ENCODE peak calls at places on chromosomes 5 and 9, in four cellular contexts. One of them, this sample, is unnamed.

GRCh38 chr9:19642256-19642655 is 146.6 kb downstream of the SLC24A2 start:
- DNase-seq in cardiac muscle cell: peak; percentile 11
- DNase-seq in AG04450: no peak
- DNase-seq in dorsolateral prefrontal cortex: peak; percentile 74
- DNase-seq in this sample: no peak

GRCh38 chr9:10674586-10674985 is 61.8 kb upstream of the PTPRD start:
- DNase-seq in cardiac muscle cell: no peak
- DNase-seq in AG04450: no peak
- DNase-seq in dorsolateral prefrontal cortex: no peak
- DNase-seq in this sample: no peak

GRCh38 chr5:124411089-124411488 is 335.4 kb downstream of the ZNF608 start:
- DNase-seq in cardiac muscle cell: peak; percentile 23
- DNase-seq in AG04450: no peak
- DNase-seq in dorsolateral prefrontal cortex: no peak
- DNase-seq in this sample: no peak

GRCh38 chr5:8585230-8586018 is 716.5 kb downstream of the MTRR start:
- DNase-seq in cardiac muscle cell: no peak
- DNase-seq in AG04450: no peak
- DNase-seq in dorsolateral prefrontal cortex: no peak
- DNase-seq in this sample: no peak

GRCh38 chr5:73818357-73818756 is 192.4 kb downstream of the ARHGEF28 start:
- DNase-seq in cardiac muscle cell: peak; percentile 8
- DNase-seq in AG04450: peak; percentile 47
- DNase-seq in dorsolateral prefrontal cortex: no peak
- DNase-seq in this sample: peak; percentile 69

GRCh38 chr5:79171846-79172245 is 60.2 kb downstream of the BHMT start:
- DNase-seq in cardiac muscle cell: no peak
- DNase-seq in AG04450: no peak
- DNase-seq in dorsolateral prefrontal cortex: no peak
- DNase-seq in this sample: no peak

GRCh38 chr9:116499986-116500871 is 186.9 kb upstream of the TRIM32 start:
- DNase-seq in cardiac muscle cell: peak; percentile 81
- DNase-seq in AG04450: peak; percentile 23
- DNase-seq in dorsolateral prefrontal cortex: no peak
- DNase-seq in this sample: peak; percentile 46

GRCh38 chr5:14250778-14251711 is 107.9 kb downstream of the TRIO start:
- DNase-seq in cardiac muscle cell: no peak
- DNase-seq in AG04450: no peak
- DNase-seq in dorsolateral prefrontal cortex: no peak
- DNase-seq in this sample: no peak

GRCh38 chr5:66877843-66878242 is 281.6 kb downstream of the MAST4 start:
- DNase-seq in cardiac muscle cell: peak; percentile 31
- DNase-seq in AG04450: no peak
- DNase-seq in dorsolateral prefrontal cortex: no peak
- DNase-seq in this sample: peak; percentile 14

GRCh38 chr5:57749396-57749795 is 266.8 kb upstream of the ACTBL2 start:
- DNase-seq in cardiac muscle cell: peak; percentile 18
- DNase-seq in AG04450: no peak
- DNase-seq in dorsolateral prefrontal cortex: no peak
- DNase-seq in this sample: no peak

GRCh38 chr9:125435776-125436612 is 174.4 kb downstream of the GAPVD1 start:
- DNase-seq in cardiac muscle cell: no peak
- DNase-seq in AG04450: no peak
- DNase-seq in dorsolateral prefrontal cortex: no peak
- DNase-seq in this sample: no peak

GRCh38 chr5:171415115-171415730 is 4.2 kb upstream of the FGF18 start:
- DNase-seq in cardiac muscle cell: peak; percentile 40
- DNase-seq in AG04450: no peak
- DNase-seq in dorsolateral prefrontal cortex: no peak
- DNase-seq in this sample: no peak

GRCh38 chr9:93286252-93287188 is 102.6 kb downstream of the WNK2 start:
- DNase-seq in cardiac muscle cell: no peak
- DNase-seq in AG04450: no peak
- DNase-seq in dorsolateral prefrontal cortex: no peak
- DNase-seq in this sample: no peak

GRCh38 chr5:93830893-93831292 is 89.5 kb upstream of the POU5F2 start:
- DNase-seq in cardiac muscle cell: no peak
- DNase-seq in AG04450: no peak
- DNase-seq in dorsolateral prefrontal cortex: no peak
- DNase-seq in this sample: no peak

DNA sequence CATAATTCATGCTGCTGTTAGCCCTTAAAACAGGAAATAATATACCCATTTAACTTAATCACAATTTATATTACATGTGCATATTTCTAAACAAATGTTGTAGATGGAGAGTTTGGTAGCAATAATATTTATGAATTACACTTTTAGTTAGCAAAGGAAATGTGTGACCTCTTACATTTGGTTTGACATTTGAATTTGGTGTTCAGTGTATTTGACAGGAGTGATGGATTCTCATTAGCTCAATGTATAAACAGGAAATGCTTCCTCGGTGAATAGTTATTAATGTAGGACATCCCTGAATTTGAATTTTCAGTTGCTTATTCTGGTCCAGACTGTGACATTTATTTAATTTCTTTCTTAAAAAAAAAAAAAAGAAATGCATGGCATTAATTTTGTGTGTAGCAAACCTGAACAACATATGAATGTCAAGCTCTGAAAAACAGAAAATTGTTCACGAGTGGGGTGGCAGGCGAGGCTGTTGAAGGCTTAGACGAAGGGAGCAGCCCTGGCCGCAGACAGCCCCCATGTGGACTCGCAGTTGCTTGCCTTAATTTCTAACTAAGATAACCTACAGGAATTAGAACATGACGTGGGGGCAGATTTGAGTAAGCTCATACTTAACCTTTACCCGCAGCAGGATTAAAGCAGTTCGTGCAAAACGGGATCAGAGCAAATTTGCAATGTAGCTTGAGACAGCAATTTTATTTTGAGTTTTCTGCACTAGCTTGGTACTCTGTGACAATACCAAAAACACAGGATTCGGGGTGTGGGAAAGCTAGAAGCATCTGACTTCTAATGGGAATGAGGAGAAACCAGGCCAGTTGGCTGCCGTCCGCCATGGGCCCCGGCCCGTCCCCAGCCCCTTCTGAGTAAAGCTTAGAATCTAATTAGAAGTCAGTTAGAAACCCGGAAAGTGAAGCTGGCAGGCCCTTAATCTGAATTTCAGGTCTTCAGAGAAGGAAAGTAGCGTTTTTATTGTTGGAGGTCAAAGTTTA is 134.3 kb downstream of the MACROH2A1 start:
- DNase-seq in cardiac muscle cell: no peak
- DNase-seq in AG04450: no peak
- DNase-seq in dorsolateral prefrontal cortex: no peak
- DNase-seq in this sample: no peak
- TF ChIP-seq CTCF in cardiac muscle cell: no peak
- TF ChIP-seq CTCF in AG04450: peak; percentile 43
- TF ChIP-seq CTCF in dorsolateral prefrontal cortex: no peak
- TF ChIP-seq CTCF in this sample: no peak

GRCh38 chr9:14322211-14323082 is 8.5 kb upstream of the NFIB start:
- DNase-seq in cardiac muscle cell: peak; percentile 98
- DNase-seq in AG04450: no peak
- DNase-seq in dorsolateral prefrontal cortex: peak; percentile 89
- DNase-seq in this sample: peak; percentile 63
- TF ChIP-seq CTCF in cardiac muscle cell: peak; percentile 42
- TF ChIP-seq CTCF in AG04450: peak; percentile 52
- TF ChIP-seq CTCF in dorsolateral prefrontal cortex: peak; percentile 41
- TF ChIP-seq CTCF in this sample: peak; percentile 72

DNA sequence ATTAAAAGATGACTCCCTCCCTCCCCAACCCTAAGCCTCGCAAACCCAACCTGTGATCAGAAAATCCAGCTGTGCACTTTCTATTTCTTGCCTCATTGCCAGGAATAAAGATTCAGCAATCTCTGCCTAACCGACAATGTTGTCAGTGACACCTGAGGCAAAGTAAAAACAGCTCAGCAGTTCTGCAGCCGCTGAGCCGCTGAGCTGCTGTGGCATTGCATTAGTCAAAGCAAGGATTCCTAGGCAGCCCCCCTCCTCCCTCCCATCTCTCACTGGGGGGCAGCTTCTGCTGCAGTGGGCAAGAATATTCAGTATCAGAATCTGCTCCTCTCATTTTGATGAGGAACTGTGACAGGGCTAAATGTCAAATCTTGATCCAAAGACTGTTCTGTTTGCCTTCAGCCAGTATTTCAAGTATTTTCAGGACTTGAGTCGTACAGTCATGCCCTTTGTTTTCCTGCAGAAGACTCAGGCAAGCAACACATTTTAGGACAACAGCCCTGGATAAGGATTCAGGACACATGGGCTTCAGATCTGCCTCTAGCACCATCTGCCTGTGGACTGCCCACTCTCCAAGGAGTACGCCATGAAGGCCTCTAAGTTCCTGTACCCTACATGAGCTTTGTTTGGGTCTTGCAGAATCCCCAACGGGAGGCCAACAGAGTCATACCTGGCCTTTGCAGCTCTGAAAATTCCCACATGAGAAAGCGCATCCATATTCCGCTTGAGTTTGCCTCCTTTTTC is 41.1 kb upstream of the DAP start:
- DNase-seq in cardiac muscle cell: peak; percentile 28
- DNase-seq in AG04450: no peak
- DNase-seq in dorsolateral prefrontal cortex: no peak
- DNase-seq in this sample: no peak
- TF ChIP-seq CTCF in cardiac muscle cell: peak; percentile 6
- TF ChIP-seq CTCF in AG04450: no peak
- TF ChIP-seq CTCF in dorsolateral prefrontal cortex: no peak
- TF ChIP-seq CTCF in this sample: no peak

DNA sequence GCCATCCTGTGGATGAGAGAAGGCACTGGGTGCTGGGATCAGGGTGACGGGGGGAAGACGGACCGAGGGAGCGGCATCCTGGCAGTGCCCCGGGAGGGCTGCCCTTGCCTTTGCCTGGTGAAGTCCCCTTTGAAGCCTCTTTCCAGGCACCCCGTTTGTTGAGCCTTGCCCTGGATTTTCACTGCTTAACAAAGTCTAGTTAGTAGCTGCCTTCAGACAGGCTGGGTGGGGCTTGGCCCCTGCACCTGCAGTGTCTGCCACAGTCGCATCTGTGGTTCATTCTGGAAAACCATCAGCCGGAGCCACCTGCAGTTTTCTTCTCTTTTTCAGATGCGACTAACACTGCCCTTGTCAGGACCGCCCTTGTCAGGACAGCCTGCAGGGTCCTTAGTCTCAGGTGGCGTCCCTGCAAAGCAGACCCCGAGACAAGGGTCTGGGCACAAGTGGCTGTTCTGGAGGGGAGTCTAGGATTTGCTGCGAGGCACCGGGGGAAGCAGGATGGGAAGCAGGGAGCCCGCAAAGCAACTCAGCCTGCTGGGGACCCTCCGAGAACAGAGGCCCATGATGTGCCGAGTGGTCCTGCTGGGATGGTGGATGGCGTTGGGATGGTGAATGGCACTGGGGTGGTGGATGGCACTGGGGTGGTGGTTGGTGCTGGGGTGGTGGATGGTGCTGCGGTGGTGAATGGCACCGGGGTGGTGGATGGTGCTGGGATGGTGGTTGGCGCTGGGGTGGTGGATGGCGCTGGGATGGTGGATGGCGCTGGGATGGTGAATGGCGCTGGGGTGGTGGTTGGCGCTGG is 147.9 kb upstream of the COL5A1 start:
- DNase-seq in cardiac muscle cell: no peak
- DNase-seq in AG04450: no peak
- DNase-seq in dorsolateral prefrontal cortex: peak; percentile 1
- DNase-seq in this sample: no peak
- TF ChIP-seq CTCF in cardiac muscle cell: no peak
- TF ChIP-seq CTCF in AG04450: no peak
- TF ChIP-seq CTCF in dorsolateral prefrontal cortex: no peak
- TF ChIP-seq CTCF in this sample: no peak

GRCh38 chr5:30398427-30398826 is 795.1 kb upstream of the CDH6 start:
- DNase-seq in cardiac muscle cell: no peak
- DNase-seq in AG04450: no peak
- DNase-seq in dorsolateral prefrontal cortex: no peak
- DNase-seq in this sample: no peak

GRCh38 chr5:30405821-30406220 is 787.7 kb upstream of the CDH6 start:
- DNase-seq in cardiac muscle cell: no peak
- DNase-seq in AG04450: no peak
- DNase-seq in dorsolateral prefrontal cortex: no peak
- DNase-seq in this sample: no peak

DNA sequence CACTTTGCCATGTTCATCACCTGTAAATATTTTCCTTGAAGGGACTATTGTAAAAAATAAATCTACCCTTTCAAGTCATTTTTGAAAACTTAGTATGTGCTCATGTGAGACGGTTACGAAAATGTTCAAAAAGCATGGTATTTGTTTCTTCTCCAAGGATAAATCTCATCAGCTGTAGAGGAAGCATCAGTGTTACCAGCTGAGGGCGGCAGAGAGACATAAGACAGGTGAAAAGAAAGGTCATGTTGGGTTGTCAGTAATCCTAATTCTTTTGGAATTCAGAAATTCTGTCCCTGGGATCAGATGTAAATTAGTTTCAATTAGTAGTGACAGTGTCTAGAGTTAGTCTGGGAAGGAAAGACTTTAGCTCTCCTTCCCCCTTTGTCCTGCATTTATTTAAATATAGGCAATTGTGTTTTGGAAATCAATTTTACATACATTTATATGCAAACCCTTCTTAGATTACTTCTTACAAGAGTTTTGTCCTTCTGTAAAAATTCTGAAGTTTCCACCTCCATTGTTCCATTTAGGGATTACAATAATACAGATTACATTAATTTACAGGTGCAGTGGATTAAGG is 791.9 kb upstream of the CDH6 start:
- DNase-seq in cardiac muscle cell: peak; percentile 15
- DNase-seq in AG04450: peak; percentile 7
- DNase-seq in dorsolateral prefrontal cortex: peak; percentile 14
- DNase-seq in this sample: no peak
- TF ChIP-seq CTCF in cardiac muscle cell: peak; percentile 25
- TF ChIP-seq CTCF in AG04450: peak; percentile 66
- TF ChIP-seq CTCF in dorsolateral prefrontal cortex: peak; percentile 51
- TF ChIP-seq CTCF in this sample: peak; percentile 47

GRCh38 chr9:136554870-136555269 is 9.0 kb upstream of the NOTCH1 start:
- DNase-seq in cardiac muscle cell: no peak
- DNase-seq in AG04450: no peak
- DNase-seq in dorsolateral prefrontal cortex: no peak
- DNase-seq in this sample: no peak

GRCh38 chr9:136553581-136553980 is 7.7 kb upstream of the NOTCH1 start:
- DNase-seq in cardiac muscle cell: no peak
- DNase-seq in AG04450: no peak
- DNase-seq in dorsolateral prefrontal cortex: no peak
- DNase-seq in this sample: no peak

GRCh38 chr9:136551401-136552116 is 5.7 kb upstream of the NOTCH1 start:
- DNase-seq in cardiac muscle cell: peak; percentile 79
- DNase-seq in AG04450: no peak
- DNase-seq in dorsolateral prefrontal cortex: peak; percentile 68
- DNase-seq in this sample: peak; percentile 46

GRCh38 chr9:136550439-136551085 is 4.7 kb upstream of the NOTCH1 start:
- DNase-seq in cardiac muscle cell: no peak
- DNase-seq in AG04450: no peak
- DNase-seq in dorsolateral prefrontal cortex: no peak
- DNase-seq in this sample: no peak

DNA sequence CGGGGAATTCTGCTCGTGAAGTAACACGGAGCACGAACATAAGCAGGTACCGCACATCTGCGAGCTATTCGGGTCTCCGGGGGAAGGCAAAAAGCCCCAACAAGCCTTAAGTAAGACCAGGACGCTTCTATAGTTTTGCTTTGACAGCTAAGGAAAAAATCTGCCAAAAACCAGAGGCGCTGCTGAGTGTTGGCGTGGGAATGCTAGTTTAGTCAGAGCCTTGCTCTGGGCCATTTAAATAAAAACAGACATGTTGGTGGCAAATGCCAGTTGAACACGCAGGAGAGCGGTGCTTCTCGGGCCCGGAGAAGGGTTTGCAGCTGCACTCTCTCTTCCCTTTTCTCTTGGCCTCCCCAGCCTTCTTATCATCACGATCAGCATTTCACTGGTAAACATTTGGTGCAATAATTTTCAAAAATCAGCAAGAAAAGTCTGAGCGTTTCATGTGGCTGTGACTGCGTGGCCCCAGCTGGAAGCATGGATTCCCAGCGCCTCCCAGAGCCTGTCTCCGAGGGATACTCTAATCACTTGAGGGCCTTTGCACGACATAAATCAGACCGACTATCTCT is 6.4 kb upstream of the NOTCH1 start:
- DNase-seq in cardiac muscle cell: peak; percentile 74
- DNase-seq in AG04450: peak; percentile 32
- DNase-seq in dorsolateral prefrontal cortex: no peak
- DNase-seq in this sample: peak; percentile 79
- TF ChIP-seq CTCF in cardiac muscle cell: no peak
- TF ChIP-seq CTCF in AG04450: no peak
- TF ChIP-seq CTCF in dorsolateral prefrontal cortex: no peak
- TF ChIP-seq CTCF in this sample: no peak

This sample was measured in HFFc6.